ENCODE peak calls at places on chromosomes 6 and 20, in five cellular contexts. One of them, this sample, is unnamed.
A peak's percentile ranks its signal among the peaks of the same experiment; 100 is the strongest.

GRCh38 chr6:132590362-132590761 is 821 bp upstream of the TAAR5 start:
- DNase-seq in HCT116: no peak
- DNase-seq in mucosa of descending colon: no peak
- DNase-seq in activated naive CD8-positive, alpha-beta T cell treated with anti-CD3 and anti-CD28 coated beads, Interleukin-2, amount 50 U/mL, for 16 hours: no peak
- DNase-seq in cardiac fibroblast: no peak
- DNase-seq in this sample: no peak

GRCh38 chr20:4138056-4138455 is 122.7 kb upstream of the RNF24 start:
- DNase-seq in HCT116: no peak
- DNase-seq in mucosa of descending colon: no peak
- DNase-seq in activated naive CD8-positive, alpha-beta T cell treated with anti-CD3 and anti-CD28 coated beads, Interleukin-2, amount 50 U/mL, for 16 hours: no peak
- DNase-seq in cardiac fibroblast: no peak
- DNase-seq in this sample: no peak

GRCh38 chr6:140567469-140567868 is 1193.0 kb upstream of the CITED2 start:
- DNase-seq in HCT116: no peak
- DNase-seq in mucosa of descending colon: no peak
- DNase-seq in activated naive CD8-positive, alpha-beta T cell treated with anti-CD3 and anti-CD28 coated beads, Interleukin-2, amount 50 U/mL, for 16 hours: no peak
- DNase-seq in cardiac fibroblast: peak; percentile 30
- DNase-seq in this sample: no peak

GRCh38 chr6:41546866-41547798 is 951 bp downstream of the FOXP4 start:
- DNase-seq in HCT116: no peak
- DNase-seq in mucosa of descending colon: peak; percentile 72
- DNase-seq in activated naive CD8-positive, alpha-beta T cell treated with anti-CD3 and anti-CD28 coated beads, Interleukin-2, amount 50 U/mL, for 16 hours: no peak
- DNase-seq in cardiac fibroblast: peak; percentile 54
- DNase-seq in this sample: peak; percentile 13

GRCh38 chr6:42339991-42340401 is 111.7 kb downstream of the TRERF1 start:
- DNase-seq in HCT116: no peak
- DNase-seq in mucosa of descending colon: no peak
- DNase-seq in activated naive CD8-positive, alpha-beta T cell treated with anti-CD3 and anti-CD28 coated beads, Interleukin-2, amount 50 U/mL, for 16 hours: no peak
- DNase-seq in cardiac fibroblast: no peak
- DNase-seq in this sample: no peak

GRCh38 chr20:34058831-34059230 is 53.2 kb downstream of the EIF2S2 start:
- DNase-seq in HCT116: no peak
- DNase-seq in mucosa of descending colon: no peak
- DNase-seq in activated naive CD8-positive, alpha-beta T cell treated with anti-CD3 and anti-CD28 coated beads, Interleukin-2, amount 50 U/mL, for 16 hours: no peak
- DNase-seq in cardiac fibroblast: peak; percentile 15
- DNase-seq in this sample: no peak

GRCh38 chr20:38805502-38805957 is at the start of gene PPP1R16B:
- DNase-seq in HCT116: no peak
- DNase-seq in mucosa of descending colon: peak; percentile 76
- DNase-seq in activated naive CD8-positive, alpha-beta T cell treated with anti-CD3 and anti-CD28 coated beads, Interleukin-2, amount 50 U/mL, for 16 hours: peak; percentile 53
- DNase-seq in cardiac fibroblast: no peak
- DNase-seq in this sample: peak; percentile 26

GRCh38 chr6:49987749-49988148 is 18.3 kb upstream of the DEFB113 start:
- DNase-seq in HCT116: no peak
- DNase-seq in mucosa of descending colon: no peak
- DNase-seq in activated naive CD8-positive, alpha-beta T cell treated with anti-CD3 and anti-CD28 coated beads, Interleukin-2, amount 50 U/mL, for 16 hours: no peak
- DNase-seq in cardiac fibroblast: no peak
- DNase-seq in this sample: no peak

GRCh38 chr6:104614394-104614793 is 245.3 kb downstream of the HACE1 start:
- DNase-seq in HCT116: no peak
- DNase-seq in mucosa of descending colon: no peak
- DNase-seq in activated naive CD8-positive, alpha-beta T cell treated with anti-CD3 and anti-CD28 coated beads, Interleukin-2, amount 50 U/mL, for 16 hours: no peak
- DNase-seq in cardiac fibroblast: no peak
- DNase-seq in this sample: no peak

GRCh38 chr6:38012573-38012972 is 193.0 kb downstream of the ZFAND3 start:
- DNase-seq in HCT116: peak; percentile 44
- DNase-seq in mucosa of descending colon: no peak
- DNase-seq in activated naive CD8-positive, alpha-beta T cell treated with anti-CD3 and anti-CD28 coated beads, Interleukin-2, amount 50 U/mL, for 16 hours: no peak
- DNase-seq in cardiac fibroblast: peak; percentile 72
- DNase-seq in this sample: peak; percentile 47

GRCh38 chr6:160424256-160424655 is 76.1 kb downstream of the SLC22A3 start:
- DNase-seq in HCT116: peak; percentile 10
- DNase-seq in mucosa of descending colon: no peak
- DNase-seq in activated naive CD8-positive, alpha-beta T cell treated with anti-CD3 and anti-CD28 coated beads, Interleukin-2, amount 50 U/mL, for 16 hours: no peak
- DNase-seq in cardiac fibroblast: no peak
- DNase-seq in this sample: no peak

GRCh38 chr20:12838261-12838866 is 170.4 kb upstream of the SPTLC3 start:
- DNase-seq in HCT116: no peak
- DNase-seq in mucosa of descending colon: no peak
- DNase-seq in activated naive CD8-positive, alpha-beta T cell treated with anti-CD3 and anti-CD28 coated beads, Interleukin-2, amount 50 U/mL, for 16 hours: no peak
- DNase-seq in cardiac fibroblast: no peak
- DNase-seq in this sample: no peak

GRCh38 chr20:18985551-18985950 is 172.0 kb downstream of the SCP2D1 start:
- DNase-seq in HCT116: no peak
- DNase-seq in mucosa of descending colon: no peak
- DNase-seq in activated naive CD8-positive, alpha-beta T cell treated with anti-CD3 and anti-CD28 coated beads, Interleukin-2, amount 50 U/mL, for 16 hours: no peak
- DNase-seq in cardiac fibroblast: no peak
- DNase-seq in this sample: no peak

GRCh38 chr20:3262566-3262965 is 23.6 kb upstream of the SLC4A11 start:
- DNase-seq in HCT116: no peak
- DNase-seq in mucosa of descending colon: no peak
- DNase-seq in activated naive CD8-positive, alpha-beta T cell treated with anti-CD3 and anti-CD28 coated beads, Interleukin-2, amount 50 U/mL, for 16 hours: no peak
- DNase-seq in cardiac fibroblast: peak; percentile 33
- DNase-seq in this sample: no peak

GRCh38 chr20:31721408-31722332 is 998 bp downstream of the BCL2L1 start:
- DNase-seq in HCT116: no peak
- DNase-seq in mucosa of descending colon: peak; percentile 66
- DNase-seq in activated naive CD8-positive, alpha-beta T cell treated with anti-CD3 and anti-CD28 coated beads, Interleukin-2, amount 50 U/mL, for 16 hours: no peak
- DNase-seq in cardiac fibroblast: no peak
- DNase-seq in this sample: no peak

GRCh38 chr20:35992713-35993335 is 24.4 kb downstream of the CNBD2 start:
- DNase-seq in HCT116: peak; percentile 49
- DNase-seq in mucosa of descending colon: no peak
- DNase-seq in activated naive CD8-positive, alpha-beta T cell treated with anti-CD3 and anti-CD28 coated beads, Interleukin-2, amount 50 U/mL, for 16 hours: peak; percentile 6
- DNase-seq in cardiac fibroblast: peak; percentile 71
- DNase-seq in this sample: peak; percentile 87

GRCh38 chr6:148118303-148118702 is 224.3 kb upstream of the SASH1 start:
- DNase-seq in HCT116: no peak
- DNase-seq in mucosa of descending colon: no peak
- DNase-seq in activated naive CD8-positive, alpha-beta T cell treated with anti-CD3 and anti-CD28 coated beads, Interleukin-2, amount 50 U/mL, for 16 hours: no peak
- DNase-seq in cardiac fibroblast: no peak
- DNase-seq in this sample: no peak

GRCh38 chr6:168988801-168989200 is 264.8 kb downstream of the THBS2 start:
- DNase-seq in HCT116: no peak
- DNase-seq in mucosa of descending colon: no peak
- DNase-seq in activated naive CD8-positive, alpha-beta T cell treated with anti-CD3 and anti-CD28 coated beads, Interleukin-2, amount 50 U/mL, for 16 hours: no peak
- DNase-seq in cardiac fibroblast: peak; percentile 69
- DNase-seq in this sample: no peak

GRCh38 chr6:143507358-143508145 is 4.0 kb downstream of the FUCA2 start:
- DNase-seq in HCT116: no peak
- DNase-seq in mucosa of descending colon: no peak
- DNase-seq in activated naive CD8-positive, alpha-beta T cell treated with anti-CD3 and anti-CD28 coated beads, Interleukin-2, amount 50 U/mL, for 16 hours: no peak
- DNase-seq in cardiac fibroblast: no peak
- DNase-seq in this sample: no peak

GRCh38 chr6:75834447-75834846 is 85.4 kb downstream of the MYO6 start:
- DNase-seq in HCT116: no peak
- DNase-seq in mucosa of descending colon: no peak
- DNase-seq in activated naive CD8-positive, alpha-beta T cell treated with anti-CD3 and anti-CD28 coated beads, Interleukin-2, amount 50 U/mL, for 16 hours: no peak
- DNase-seq in cardiac fibroblast: no peak
- DNase-seq in this sample: no peak

GRCh38 chr6:22236626-22237414 is 60.0 kb downstream of the PRL start:
- DNase-seq in HCT116: no peak
- DNase-seq in mucosa of descending colon: no peak
- DNase-seq in activated naive CD8-positive, alpha-beta T cell treated with anti-CD3 and anti-CD28 coated beads, Interleukin-2, amount 50 U/mL, for 16 hours: no peak
- DNase-seq in cardiac fibroblast: peak; percentile 94
- DNase-seq in this sample: peak; percentile 92

GRCh38 chr20:36720510-36720909 is 25.4 kb downstream of the NDRG3 start:
- DNase-seq in HCT116: no peak
- DNase-seq in mucosa of descending colon: no peak
- DNase-seq in activated naive CD8-positive, alpha-beta T cell treated with anti-CD3 and anti-CD28 coated beads, Interleukin-2, amount 50 U/mL, for 16 hours: no peak
- DNase-seq in cardiac fibroblast: peak; percentile 17
- DNase-seq in this sample: no peak

GRCh38 chr6:13673825-13674444 is 37.7 kb downstream of the RANBP9 start:
- DNase-seq in HCT116: no peak
- DNase-seq in mucosa of descending colon: no peak
- DNase-seq in activated naive CD8-positive, alpha-beta T cell treated with anti-CD3 and anti-CD28 coated beads, Interleukin-2, amount 50 U/mL, for 16 hours: no peak
- DNase-seq in cardiac fibroblast: no peak
- DNase-seq in this sample: no peak

GRCh38 chr20:33733654-33734576 is 2.1 kb downstream of the ZNF341 start:
- DNase-seq in HCT116: no peak
- DNase-seq in mucosa of descending colon: peak; percentile 71
- DNase-seq in activated naive CD8-positive, alpha-beta T cell treated with anti-CD3 and anti-CD28 coated beads, Interleukin-2, amount 50 U/mL, for 16 hours: no peak
- DNase-seq in cardiac fibroblast: peak; percentile 86
- DNase-seq in this sample: peak; percentile 71

GRCh38 chr6:31122803-31123706 is 2.8 kb upstream of the CDSN start:
- DNase-seq in HCT116: peak; percentile 72
- DNase-seq in mucosa of descending colon: peak; percentile 76
- DNase-seq in activated naive CD8-positive, alpha-beta T cell treated with anti-CD3 and anti-CD28 coated beads, Interleukin-2, amount 50 U/mL, for 16 hours: no peak
- DNase-seq in cardiac fibroblast: peak; percentile 94
- DNase-seq in this sample: peak; percentile 73

GRCh38 chr6:138310294-138310693 is 67.4 kb upstream of the SMIM28 start:
- DNase-seq in HCT116: no peak
- DNase-seq in mucosa of descending colon: no peak
- DNase-seq in activated naive CD8-positive, alpha-beta T cell treated with anti-CD3 and anti-CD28 coated beads, Interleukin-2, amount 50 U/mL, for 16 hours: no peak
- DNase-seq in cardiac fibroblast: peak; percentile 23
- DNase-seq in this sample: no peak